ENCODE peak calls at places on chromosome 12, in five cellular contexts. K is stimulated activated naive CD8-positive, alpha-beta T cell treated with anti-CD3 and anti-CD28 coated beads, Interleukin-15, Interleukin-2, amounts not matched to agents 100 U/mL and 50 U/mL, for 24 hours; P is lung; Y is NCI-H2171 treated with DMSO at 0.1 percent for 48 hours; R is osteocyte. D is an unnamed sample.
A peak's percentile ranks its signal among the peaks of the same experiment; 100 is the strongest.

GRCh38 chr12:115922952-115923564 is 354.4 kb downstream of the MED13L start:
- DNase-seq in K (no peak), P (no peak), Y (peak; percentile 39), R (no peak), D (no peak)

GRCh38 chr12:56688846-56689113 is 696 bp upstream of the PTGES3 start:
- DNase-seq in K (no peak), P (no peak), Y (no peak), R (no peak), D (no peak)

GRCh38 chr12:114710151-114710550 is 26.2 kb upstream of the TBX3 start:
- DNase-seq in K (no peak), P (no peak), Y (no peak), R (no peak), D (no peak)

GRCh38 chr12:79121486-79121885 is 256.9 kb downstream of the SYT1 start:
- DNase-seq in K (no peak), P (no peak), Y (peak; percentile 8), R (no peak), D (no peak)

GRCh38 chr12:7756993-7757392 is 8.0 kb upstream of the NANOGNB start:
- DNase-seq in K (no peak), P (no peak), Y (no peak), R (no peak), D (no peak)

GRCh38 chr12:32895688-32896437 is 714 bp downstream of the PKP2 start:
- DNase-seq in K (no peak), P (no peak), Y (peak; percentile 37), R (no peak), D (no peak)

GRCh38 chr12:93137656-93138612 is 208.8 kb upstream of the EEA1 start:
- DNase-seq in K (no peak), P (no peak), Y (no peak), R (no peak), D (no peak)

GRCh38 chr12:41515953-41516352 is 327.8 kb downstream of the PDZRN4 start:
- DNase-seq in K (no peak), P (no peak), Y (no peak), R (no peak), D (no peak)

GRCh38 chr12:14185441-14186192 is 179.9 kb upstream of the ATF7IP start:
- DNase-seq in K (peak; percentile 16), P (no peak), Y (peak; percentile 40), R (no peak), D (no peak)

GRCh38 chr12:104448475-104448874 is 8.3 kb upstream of the CHST11 start:
- DNase-seq in K (no peak), P (no peak), Y (no peak), R (no peak), D (no peak)

GRCh38 chr12:92648242-92649031 is 54.4 kb upstream of the PLEKHG7 start:
- DNase-seq in K (no peak), P (no peak), Y (no peak), R (no peak), D (no peak)

GRCh38 chr12:62933871-62934798 is 815 bp downstream of the PPM1H start:
- DNase-seq in K (peak; percentile 17), P (peak; percentile 38), Y (peak; percentile 46), R (no peak), D (peak; percentile 74)

GRCh38 chr12:38689704-38690103 is 215.7 kb downstream of the CPNE8 start:
- DNase-seq in K (no peak), P (no peak), Y (no peak), R (no peak), D (no peak)

GRCh38 chr12:131861261-131862083 is 33.0 kb upstream of the ULK1 start:
- DNase-seq in K (no peak), P (no peak), Y (no peak), R (no peak), D (no peak)

GRCh38 chr12:109385339-109386078 is 37.8 kb downstream of the MYO1H start:
- DNase-seq in K (no peak), P (no peak), Y (peak; percentile 80), R (no peak), D (no peak)

GRCh38 chr12:9798008-9798619 is 29.2 kb upstream of the KLRF1 start:
- DNase-seq in K (peak; percentile 57), P (peak; percentile 69), Y (no peak), R (no peak), D (no peak)

GRCh38 chr12:1812650-1813302 is 7.6 kb upstream of the LRTM2 start:
- DNase-seq in K (no peak), P (peak; percentile 51), Y (no peak), R (no peak), D (no peak)

GRCh38 chr12:95790025-95790911 is at the start of gene NTN4:
- DNase-seq in K (peak; percentile 42), P (peak; percentile 55), Y (peak; percentile 20), R (peak; percentile 88), D (peak; percentile 70)

GRCh38 chr12:5509122-5509521 is 77.2 kb downstream of the NTF3 start:
- DNase-seq in K (no peak), P (no peak), Y (no peak), R (no peak), D (no peak)

GRCh38 chr12:72738811-72739210 is 466.6 kb downstream of the TRHDE start:
- DNase-seq in K (no peak), P (no peak), Y (no peak), R (no peak), D (no peak)

GRCh38 chr12:105245291-105245690 is 9.3 kb upstream of the APPL2 start:
- DNase-seq in K (no peak), P (no peak), Y (no peak), R (no peak), D (no peak)

GRCh38 chr12:19755141-19755540 is 315.8 kb downstream of the AEBP2 start:
- DNase-seq in K (no peak), P (no peak), Y (no peak), R (no peak), D (no peak)

GRCh38 chr12:54417712-54418440 is 1.2 kb downstream of the ITGA5 start:
- DNase-seq in K (peak; percentile 34), P (no peak), Y (no peak), R (no peak), D (no peak)

GRCh38 chr12:6647083-6647604 is at the start of gene ACRBP:
- DNase-seq in K (peak; percentile 56), P (peak; percentile 64), Y (no peak), R (no peak), D (peak; percentile 76)

GRCh38 chr12:122856999-122857671 is 21.9 kb downstream of the HIP1R start:
- DNase-seq in K (no peak), P (no peak), Y (no peak), R (no peak), D (no peak)

GRCh38 chr12:107352347-107353081 is 259.2 kb upstream of the CRY1 start:
- DNase-seq in K (peak; percentile 42), P (no peak), Y (no peak), R (no peak), D (no peak)

GRCh38 chr12:12979151-12979550 is 20.9 kb downstream of the HEBP1 start:
- DNase-seq in K (no peak), P (no peak), Y (no peak), R (no peak), D (no peak)

GRCh38 chr12:12755923-12756322 is 29.5 kb upstream of the APOLD1 start:
- DNase-seq in K (no peak), P (no peak), Y (no peak), R (no peak), D (peak; percentile 8)

GRCh38 chr12:7512528-7512927 is 9.0 kb upstream of the CD163 start:
- DNase-seq in K (no peak), P (peak; percentile 29), Y (no peak), R (no peak), D (no peak)

GRCh38 chr12:110289021-110289710 is 8.1 kb downstream of the ATP2A2 start:
- DNase-seq in K (no peak), P (no peak), Y (no peak), R (no peak), D (no peak)

GRCh38 chr12:54411398-54412241 is 7.4 kb downstream of the ITGA5 start:
- DNase-seq in K (peak; percentile 72), P (peak; percentile 71), Y (no peak), R (no peak), D (no peak)

GRCh38 chr12:80936642-80937390 is 918 bp downstream of the LIN7A start:
- DNase-seq in K (no peak), P (peak; percentile 46), Y (peak; percentile 58), R (peak; percentile 88), D (peak; percentile 77)

GRCh38 chr12:122137229-122137628 is 36.8 kb downstream of the IL31 start:
- DNase-seq in K (no peak), P (no peak), Y (peak; percentile 75), R (no peak), D (no peak)

GRCh38 chr12:77372026-77372425 is 306.7 kb upstream of the E2F7 start:
- DNase-seq in K (no peak), P (no peak), Y (no peak), R (no peak), D (no peak)

D was measured in type B pancreatic cell.